ENCODE peak calls at places on chromosome 20, in seven cellular contexts. One of them, this sample, is unnamed.

GRCh38 chr20:34516874-34517542 is 786 bp downstream of the DYNLRB1 start:
- DNase-seq in fibroblast of lung: no peak
- DNase-seq in PC-3: peak
- DNase-seq in testis: peak
- DNase-seq in mammary epithelial cell: no peak
- DNase-seq in ovary: no peak
- DNase-seq in transverse colon: peak
- DNase-seq in this sample: no peak

GRCh38 chr20:62588458-62589149 is 53.7 kb upstream of the SLCO4A1 start:
- DNase-seq in fibroblast of lung: peak
- DNase-seq in PC-3: peak
- DNase-seq in testis: no peak
- DNase-seq in mammary epithelial cell: no peak
- DNase-seq in ovary: no peak
- DNase-seq in transverse colon: no peak
- DNase-seq in this sample: no peak

GRCh38 chr20:54643761-54644160 is 168.4 kb downstream of the DOK5 start:
- DNase-seq in fibroblast of lung: peak
- DNase-seq in PC-3: peak
- DNase-seq in testis: no peak
- DNase-seq in mammary epithelial cell: peak
- DNase-seq in ovary: no peak
- DNase-seq in transverse colon: no peak
- DNase-seq in this sample: no peak

GRCh38 chr20:53829706-53830521 is 236.3 kb upstream of the ZNF217 start:
- DNase-seq in fibroblast of lung: peak
- DNase-seq in PC-3: peak
- DNase-seq in testis: no peak
- DNase-seq in mammary epithelial cell: no peak
- DNase-seq in ovary: no peak
- DNase-seq in transverse colon: peak
- DNase-seq in this sample: no peak

GRCh38 chr20:44187763-44188709 is 1.0 kb upstream of the JPH2 start:
- DNase-seq in fibroblast of lung: peak
- DNase-seq in PC-3: peak
- DNase-seq in testis: no peak
- DNase-seq in mammary epithelial cell: peak
- DNase-seq in ovary: no peak
- DNase-seq in transverse colon: no peak
- DNase-seq in this sample: no peak

GRCh38 chr20:58500256-58500655 is 14.9 kb downstream of the APCDD1L start:
- DNase-seq in fibroblast of lung: no peak
- DNase-seq in PC-3: no peak
- DNase-seq in testis: no peak
- DNase-seq in mammary epithelial cell: no peak
- DNase-seq in ovary: no peak
- DNase-seq in transverse colon: no peak
- DNase-seq in this sample: no peak

GRCh38 chr20:57622201-57622570 is 2.0 kb upstream of the ZBP1 start:
- DNase-seq in fibroblast of lung: no peak
- DNase-seq in PC-3: no peak
- DNase-seq in testis: no peak
- DNase-seq in mammary epithelial cell: no peak
- DNase-seq in ovary: no peak
- DNase-seq in transverse colon: no peak
- DNase-seq in this sample: peak

GRCh38 chr20:25696384-25697131 is at the start of gene ZNF337:
- DNase-seq in fibroblast of lung: peak
- DNase-seq in PC-3: peak
- DNase-seq in testis: peak
- DNase-seq in mammary epithelial cell: peak
- DNase-seq in ovary: peak
- DNase-seq in transverse colon: peak
- DNase-seq in this sample: peak

GRCh38 chr20:37299718-37300529 is 10.5 kb downstream of the MANBAL start:
- DNase-seq in fibroblast of lung: peak
- DNase-seq in PC-3: no peak
- DNase-seq in testis: no peak
- DNase-seq in mammary epithelial cell: no peak
- DNase-seq in ovary: no peak
- DNase-seq in transverse colon: no peak
- DNase-seq in this sample: no peak

GRCh38 chr20:31989030-31989645 is 21.1 kb upstream of the CCM2L start:
- DNase-seq in fibroblast of lung: no peak
- DNase-seq in PC-3: no peak
- DNase-seq in testis: no peak
- DNase-seq in mammary epithelial cell: no peak
- DNase-seq in ovary: no peak
- DNase-seq in transverse colon: no peak
- DNase-seq in this sample: no peak

GRCh38 chr20:50724851-50725721 is 6.3 kb upstream of the PARD6B start:
- DNase-seq in fibroblast of lung: peak
- DNase-seq in PC-3: peak
- DNase-seq in testis: peak
- DNase-seq in mammary epithelial cell: peak
- DNase-seq in ovary: peak
- DNase-seq in transverse colon: peak
- DNase-seq in this sample: peak

GRCh38 chr20:62745279-62745958 is 36.8 kb downstream of the NTSR1 start:
- DNase-seq in fibroblast of lung: no peak
- DNase-seq in PC-3: no peak
- DNase-seq in testis: peak
- DNase-seq in mammary epithelial cell: no peak
- DNase-seq in ovary: peak
- DNase-seq in transverse colon: no peak
- DNase-seq in this sample: no peak

GRCh38 chr20:34390769-34391447 is 27.8 kb downstream of the ITCH start:
- DNase-seq in fibroblast of lung: peak
- DNase-seq in PC-3: peak
- DNase-seq in testis: no peak
- DNase-seq in mammary epithelial cell: peak
- DNase-seq in ovary: peak
- DNase-seq in transverse colon: peak
- DNase-seq in this sample: peak

GRCh38 chr20:25251019-25251418 is 3.1 kb downstream of the PYGB start:
- DNase-seq in fibroblast of lung: no peak
- DNase-seq in PC-3: no peak
- DNase-seq in testis: peak
- DNase-seq in mammary epithelial cell: no peak
- DNase-seq in ovary: no peak
- DNase-seq in transverse colon: peak
- DNase-seq in this sample: no peak

GRCh38 chr20:15616626-15617025 is 956.6 kb downstream of the KIF16B start:
- DNase-seq in fibroblast of lung: no peak
- DNase-seq in PC-3: peak
- DNase-seq in testis: no peak
- DNase-seq in mammary epithelial cell: no peak
- DNase-seq in ovary: no peak
- DNase-seq in transverse colon: no peak
- DNase-seq in this sample: no peak

GRCh38 chr20:49519777-49520359 is 37.4 kb upstream of the KCNB1 start:
- DNase-seq in fibroblast of lung: no peak
- DNase-seq in PC-3: no peak
- DNase-seq in testis: no peak
- DNase-seq in mammary epithelial cell: no peak
- DNase-seq in ovary: no peak
- DNase-seq in transverse colon: no peak
- DNase-seq in this sample: no peak

GRCh38 chr20:5524886-5525285 is 208.1 kb upstream of the PROKR2 start:
- DNase-seq in fibroblast of lung: no peak
- DNase-seq in PC-3: no peak
- DNase-seq in testis: no peak
- DNase-seq in mammary epithelial cell: no peak
- DNase-seq in ovary: no peak
- DNase-seq in transverse colon: no peak
- DNase-seq in this sample: no peak

GRCh38 chr20:47527004-47527800 is 25.5 kb downstream of the NCOA3 start:
- DNase-seq in fibroblast of lung: no peak
- DNase-seq in PC-3: peak
- DNase-seq in testis: no peak
- DNase-seq in mammary epithelial cell: no peak
- DNase-seq in ovary: no peak
- DNase-seq in transverse colon: no peak
- DNase-seq in this sample: no peak

GRCh38 chr20:16571333-16571732 is 1.9 kb downstream of the KIF16B start:
- DNase-seq in fibroblast of lung: no peak
- DNase-seq in PC-3: no peak
- DNase-seq in testis: no peak
- DNase-seq in mammary epithelial cell: peak
- DNase-seq in ovary: peak
- DNase-seq in transverse colon: no peak
- DNase-seq in this sample: no peak

GRCh38 chr20:18057106-18057993 is at the start of gene OVOL2:
- DNase-seq in fibroblast of lung: no peak
- DNase-seq in PC-3: peak
- DNase-seq in testis: peak
- DNase-seq in mammary epithelial cell: peak
- DNase-seq in ovary: no peak
- DNase-seq in transverse colon: peak
- DNase-seq in this sample: peak
- H3K4me3 ChIP-seq in fibroblast of lung: no peak
- H3K4me3 ChIP-seq in PC-3: peak
- H3K4me3 ChIP-seq in testis: peak
- H3K4me3 ChIP-seq in mammary epithelial cell: peak
- H3K4me3 ChIP-seq in ovary: peak
- H3K4me3 ChIP-seq in transverse colon: peak
- H3K4me3 ChIP-seq in this sample: peak

GRCh38 chr20:22383156-22383555 is 201.2 kb downstream of the FOXA2 start:
- DNase-seq in fibroblast of lung: peak
- DNase-seq in PC-3: no peak
- DNase-seq in testis: no peak
- DNase-seq in mammary epithelial cell: no peak
- DNase-seq in ovary: no peak
- DNase-seq in transverse colon: no peak
- DNase-seq in this sample: no peak
- TF ChIP-seq CTCF in fibroblast of lung: no peak
- TF ChIP-seq CTCF in PC-3: no peak
- TF ChIP-seq CTCF in testis: no peak
- TF ChIP-seq CTCF in mammary epithelial cell: no peak
- TF ChIP-seq CTCF in ovary: no peak
- TF ChIP-seq CTCF in transverse colon: no peak
- TF ChIP-seq CTCF in this sample: no peak

DNA sequence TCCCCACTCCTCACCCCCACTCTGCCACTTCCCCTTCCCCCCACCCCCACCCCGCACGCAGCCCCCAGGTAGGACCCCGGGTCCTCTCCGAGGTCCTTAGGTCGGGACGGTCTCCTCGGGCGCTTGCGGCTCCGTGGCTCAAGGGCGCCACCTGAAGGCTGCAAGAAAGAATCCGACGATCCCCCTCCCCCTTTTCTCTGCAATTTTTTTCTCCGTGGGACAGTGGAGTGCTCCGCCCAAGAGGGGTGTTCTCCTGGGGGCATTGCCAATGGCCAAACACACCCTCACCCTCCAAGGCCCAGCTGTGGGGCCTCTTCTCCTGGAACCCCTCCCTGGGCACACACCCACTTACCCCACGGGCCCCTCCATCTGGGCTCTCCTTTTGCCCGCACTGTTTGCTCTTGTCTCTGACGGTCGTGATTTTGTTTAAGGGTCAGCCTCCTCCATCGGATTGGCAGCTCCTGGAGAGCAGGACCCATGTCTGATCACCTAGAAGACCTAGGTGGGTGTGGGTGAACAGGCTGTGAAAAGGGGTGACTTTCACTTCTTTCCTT is 1.1 kb upstream of the TMEM74B start:
- DNase-seq in fibroblast of lung: peak
- DNase-seq in PC-3: peak
- DNase-seq in testis: peak
- DNase-seq in mammary epithelial cell: peak
- DNase-seq in ovary: no peak
- DNase-seq in transverse colon: peak
- DNase-seq in this sample: peak
- H3K4me3 ChIP-seq in fibroblast of lung: no peak
- H3K4me3 ChIP-seq in PC-3: peak
- H3K4me3 ChIP-seq in testis: peak
- H3K4me3 ChIP-seq in mammary epithelial cell: no peak
- H3K4me3 ChIP-seq in ovary: no peak
- H3K4me3 ChIP-seq in transverse colon: peak
- H3K4me3 ChIP-seq in this sample: peak

GRCh38 chr20:11468880-11469279 is 448.8 kb upstream of the BTBD3 start:
- DNase-seq in fibroblast of lung: no peak
- DNase-seq in PC-3: no peak
- DNase-seq in testis: no peak
- DNase-seq in mammary epithelial cell: no peak
- DNase-seq in ovary: no peak
- DNase-seq in transverse colon: no peak
- DNase-seq in this sample: no peak

GRCh38 chr20:11469795-11470495 is 447.7 kb upstream of the BTBD3 start:
- DNase-seq in fibroblast of lung: no peak
- DNase-seq in PC-3: no peak
- DNase-seq in testis: no peak
- DNase-seq in mammary epithelial cell: no peak
- DNase-seq in ovary: no peak
- DNase-seq in transverse colon: no peak
- DNase-seq in this sample: no peak

DNA sequence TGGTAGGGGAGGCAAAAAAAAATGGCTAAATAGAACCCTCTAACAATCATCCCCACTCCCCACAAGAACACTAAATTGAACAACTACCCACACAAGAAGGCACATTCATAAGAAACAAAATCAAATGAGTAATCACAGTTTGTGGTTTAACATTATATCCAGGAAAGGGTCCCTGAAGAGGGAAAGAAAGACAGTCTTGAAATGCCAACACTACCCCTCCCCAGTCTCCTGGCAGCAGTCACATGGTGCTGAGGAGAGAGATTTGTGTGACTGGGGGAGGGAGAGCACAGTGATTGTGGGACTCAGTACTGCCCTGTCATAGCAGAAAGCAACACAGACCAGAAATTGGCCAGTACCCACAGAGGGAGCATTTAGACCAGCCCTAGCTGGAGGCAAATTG is 443.7 kb upstream of the BTBD3 start:
- DNase-seq in fibroblast of lung: peak
- DNase-seq in PC-3: no peak
- DNase-seq in testis: no peak
- DNase-seq in mammary epithelial cell: peak
- DNase-seq in ovary: no peak
- DNase-seq in transverse colon: no peak
- DNase-seq in this sample: no peak
- TF ChIP-seq CTCF in fibroblast of lung: no peak
- TF ChIP-seq CTCF in PC-3: no peak
- TF ChIP-seq CTCF in testis: no peak
- TF ChIP-seq CTCF in mammary epithelial cell: no peak
- TF ChIP-seq CTCF in ovary: no peak
- TF ChIP-seq CTCF in transverse colon: no peak
- TF ChIP-seq CTCF in this sample: no peak

This sample was measured in Caco-2.